ENCODE peak calls at places on chromosomes 5 and 9, in six cellular contexts. V is PC-3, L is neural progenitor cell, G is IMR-90, W is GM23338, S is fibroblast of lung. Z is an unnamed sample.

GRCh38 chr5:160450164-160450932 is 28.7 kb downstream of the PTTG1 start:
- DNase-seq in V (no peak), L (no peak), G (no peak), W (no peak), S (no peak), Z (no peak)

GRCh38 chr5:170791325-170791954 is 7.9 kb downstream of the GABRP start:
- DNase-seq in V (peak; percentile 64), L (peak; percentile 84), G (peak; percentile 56), W (peak; percentile 93), S (peak; percentile 54), Z (peak; percentile 29)

GRCh38 chr5:36744678-36745659 is 131.6 kb upstream of the NIPBL start:
- DNase-seq in V (peak; percentile 94), L (peak; percentile 88), G (peak; percentile 63), W (peak; percentile 98), S (peak; percentile 73), Z (peak; percentile 56)

GRCh38 chr5:10306806-10307205 is 896 bp downstream of the CMBL start:
- DNase-seq in V (peak; percentile 35), L (no peak), G (no peak), W (no peak), S (no peak), Z (no peak)

GRCh38 chr5:91058575-91058974 is 324.5 kb downstream of the ARRDC3 start:
- DNase-seq in V (peak; percentile 95), L (no peak), G (no peak), W (no peak), S (no peak), Z (no peak)

GRCh38 chr5:84450617-84451414 is 66.1 kb upstream of the EDIL3 start:
- DNase-seq in V (peak; percentile 18), L (no peak), G (peak; percentile 20), W (peak; percentile 24), S (peak; percentile 25), Z (no peak)

GRCh38 chr9:114291064-114291474 is 31.8 kb upstream of the ORM1 start:
- DNase-seq in V (peak; percentile 75), L (peak; percentile 76), G (peak; percentile 67), W (peak; percentile 86), S (peak; percentile 67), Z (peak; percentile 31)

GRCh38 chr5:14185336-14186131 is 42.4 kb downstream of the TRIO start:
- DNase-seq in V (peak; percentile 94), L (no peak), G (peak; percentile 77), W (no peak), S (peak; percentile 89), Z (peak; percentile 83)

GRCh38 chr9:1875921-1876448 is 139.2 kb upstream of the SMARCA2 start:
- DNase-seq in V (no peak), L (no peak), G (no peak), W (no peak), S (no peak), Z (no peak)

DNA sequence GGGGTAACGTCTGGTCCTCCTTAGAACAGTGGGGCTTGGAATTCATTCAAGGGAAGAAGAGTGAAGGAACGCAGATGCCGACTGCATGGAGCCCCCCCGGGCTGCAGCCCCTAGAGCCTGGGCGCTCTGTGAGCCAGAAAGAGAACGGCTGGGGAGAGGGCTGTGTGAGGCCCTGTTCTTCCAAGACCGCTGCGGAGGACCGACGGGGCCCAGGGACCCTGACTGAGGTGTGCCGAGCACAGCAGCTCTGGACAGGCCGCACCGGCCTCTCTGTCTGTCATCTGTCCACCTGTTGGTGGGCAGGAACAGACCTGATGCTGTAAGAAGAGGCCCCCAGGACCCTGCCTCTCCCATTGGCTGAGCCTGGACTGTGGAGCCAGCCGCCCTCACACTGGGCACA is 7.7 kb upstream of the NOTCH1 start:
- DNase-seq in V (no peak), L (no peak), G (no peak), W (no peak), S (no peak), Z (no peak)
- H3K4me1 ChIP-seq in V (peaks cover 8% of the 10 kb centered on the region), L (peaks cover 24% of the 10 kb centered on the region), G (peaks cover 28% of the 10 kb centered on the region), W (peaks cover 17% of the 10 kb centered on the region), S (peaks cover 13% of the 10 kb centered on the region), Z (peaks cover 21% of the 10 kb centered on the region)

DNA sequence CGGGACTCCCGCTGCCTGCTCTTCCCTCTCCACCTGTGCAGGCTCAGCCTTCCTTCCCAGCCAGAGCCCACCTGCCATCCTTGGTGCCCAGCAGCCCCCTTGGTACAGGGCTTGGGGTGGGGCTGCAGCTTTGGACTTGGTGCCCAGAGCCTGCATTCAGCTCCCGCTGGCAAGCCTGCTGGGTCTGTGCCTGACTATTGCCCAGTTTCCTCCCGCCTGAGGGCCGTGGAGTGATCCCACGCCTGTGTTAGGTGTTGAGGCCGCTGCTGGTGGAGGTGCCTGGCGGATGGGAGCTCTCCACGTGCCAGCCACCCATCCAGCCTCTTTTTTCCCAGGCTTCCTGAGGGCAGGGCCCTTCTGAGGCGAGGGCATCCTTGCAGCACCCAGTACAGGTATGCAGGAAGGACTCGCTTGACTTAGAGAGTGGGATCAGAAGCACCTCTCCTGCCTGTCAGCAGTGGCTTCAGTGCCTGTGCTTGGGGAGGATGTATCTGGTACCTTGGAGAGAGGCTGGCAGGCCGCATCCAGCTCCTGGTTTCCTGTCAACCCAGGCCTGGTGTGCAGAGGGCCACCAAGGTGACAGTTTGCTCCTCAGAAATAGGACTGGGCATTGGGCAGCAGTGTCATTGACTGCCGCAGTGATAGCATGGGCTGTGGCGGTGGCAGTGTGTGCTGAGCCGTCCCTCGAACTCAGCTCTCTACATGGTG is 7.8 kb downstream of the RXRA start:
- DNase-seq in V (no peak), L (no peak), G (no peak), W (no peak), S (no peak), Z (no peak)
- H3K4me3 ChIP-seq in V (no peak overlapping the region), L (no peak overlapping the region), G (no peak overlapping the region), W (no peak overlapping the region), S (no peak overlapping the region), Z (no peak overlapping the region)

GRCh38 chr5:61286446-61287132 is 45.5 kb upstream of the ZSWIM6 start:
- DNase-seq in V (no peak), L (no peak), G (peak; percentile 68), W (no peak), S (peak; percentile 59), Z (peak; percentile 60)
- H2AFZ ChIP-seq in V (no peak overlapping the region), L (no peak overlapping the region), G (peak overlapping the region; percentile 69), W (no peak overlapping the region), S (no peak overlapping the region), Z (peak overlapping the region; percentile 30)

GRCh38 chr5:127601111-127601510 is 47.8 kb upstream of the CTXN3 start:
- DNase-seq in V (no peak), L (no peak), G (no peak), W (no peak), S (no peak), Z (no peak)
- H3K4me1 ChIP-seq in V (no peaks in the 10 kb centered on the region), L (peaks cover 16% of the 10 kb centered on the region), G (no peaks in the 10 kb centered on the region), W (peaks cover 9% of the 10 kb centered on the region), S (no peaks in the 10 kb centered on the region), Z (no peaks in the 10 kb centered on the region)

GRCh38 chr5:759111-759741 is 25.3 kb downstream of the ZDHHC11B start:
- DNase-seq in V (peak; percentile 57), L (peak; percentile 43), G (no peak), W (peak; percentile 45), S (peak; percentile 25), Z (no peak)
- H3K4me3 ChIP-seq in V (peak overlapping the region; percentile 23), L (no peak overlapping the region), G (no peak overlapping the region), W (no peak overlapping the region), S (no peak overlapping the region), Z (no peak overlapping the region)